ENCODE peak calls at places on chromosomes 6 and 20, in four cellular contexts. U is SK-N-SH, H is K562, I is WTC11. X is an unnamed sample.

GRCh38 chr6:56837322-56837894 is 117.5 kb upstream of the BEND6 start:
- DNase-seq in U (no peak), I (no peak), H (no peak), X (no peak)

GRCh38 chr6:34053721-34054120 is 92.2 kb downstream of the GRM4 start:
- DNase-seq in U (no peak), H (no peak), I (no peak), X (no peak)

GRCh38 chr6:131811510-131811909 is 3.7 kb downstream of the ENPP1 start:
- DNase-seq in I (no peak), U (no peak), H (no peak), X (no peak)

GRCh38 chr6:45419574-45420082 is 41.9 kb upstream of the SUPT3H start:
- DNase-seq in U (peak), H (peak), I (peak), X (no peak)

GRCh38 chr20:57749131-57749690 is 39.4 kb upstream of the PMEPA1 start:
- DNase-seq in U (no peak), I (no peak), H (no peak), X (no peak)

GRCh38 chr20:48538058-48538825 is 289.6 kb downstream of the PREX1 start:
- DNase-seq in I (no peak), U (no peak), H (no peak), X (no peak)

GRCh38 chr6:7142228-7142801 is 34.6 kb downstream of the RREB1 start:
- DNase-seq in H (no peak), I (no peak), U (no peak), X (no peak)

GRCh38 chr6:19995575-19996257 is 158.5 kb downstream of the ID4 start:
- DNase-seq in I (no peak), U (no peak), H (peak), X (no peak)

GRCh38 chr6:89412071-89413005 is at the start of gene RRAGD:
- DNase-seq in I (peak), U (peak), H (peak), X (peak)

GRCh38 chr6:136737343-136738177 is 54.7 kb downstream of the MAP3K5 start:
- DNase-seq in H (peak), I (no peak), U (no peak), X (no peak)

GRCh38 chr6:129683606-129684322 is 26.2 kb downstream of the ARHGAP18 start:
- DNase-seq in U (peak), H (peak), I (no peak), X (no peak)

GRCh38 chr6:121093928-121094327 is 240.4 kb downstream of the TBC1D32 start:
- DNase-seq in I (no peak), U (no peak), H (no peak), X (no peak)

GRCh38 chr6:81002126-81002525 is 750.4 kb downstream of the TENT5A start:
- DNase-seq in U (no peak), I (no peak), H (no peak), X (no peak)

GRCh38 chr20:62355527-62356142 is 11.5 kb downstream of the LAMA5 start:
- DNase-seq in U (no peak), H (no peak), I (no peak), X (no peak)

GRCh38 chr6:17042422-17043147 is 59.3 kb upstream of the STMND1 start:
- DNase-seq in I (peak), U (peak), H (no peak), X (peak)

GRCh38 chr6:88161921-88162320 is 4.2 kb downstream of the CNR1 start:
- DNase-seq in I (no peak), H (no peak), U (no peak), X (no peak)

GRCh38 chr6:34145161-34146020 is 496 bp downstream of the GRM4 start:
- DNase-seq in I (peak), U (peak), H (peak), X (peak)

GRCh38 chr6:129567374-129567773 is 142.6 kb downstream of the ARHGAP18 start:
- DNase-seq in I (peak), U (no peak), H (peak), X (peak)

GRCh38 chr6:115910147-115910546 is 150.5 kb downstream of the FRK start:
- DNase-seq in H (no peak), I (no peak), U (no peak), X (no peak)

GRCh38 chr20:49603209-49603627 is 35.3 kb upstream of the PTGIS start:
- DNase-seq in I (peak), H (peak), U (peak), X (no peak)

GRCh38 chr6:148407372-148407771 is 64.7 kb downstream of the SASH1 start:
- DNase-seq in U (no peak), H (no peak), I (no peak), X (no peak)

GRCh38 chr20:25571817-25572216 is 13.5 kb downstream of the NINL start:
- DNase-seq in U (no peak), H (no peak), I (no peak), X (no peak)

GRCh38 chr6:89145461-89145961 is 344 bp upstream of the PM20D2 start:
- DNase-seq in H (no peak), U (peak), I (no peak), X (no peak)

GRCh38 chr6:34964564-34964963 is 75.5 kb downstream of the ANKS1A start:
- DNase-seq in I (no peak), U (no peak), H (no peak), X (no peak)

GRCh38 chr6:152954443-152954842 is 28.4 kb downstream of the FBXO5 start:
- DNase-seq in H (peak), U (no peak), I (no peak), X (no peak)

GRCh38 chr6:62298745-62299392 is 12.8 kb upstream of the KHDRBS2 start:
- DNase-seq in U (no peak), H (no peak), I (no peak), X (no peak)

GRCh38 chr6:138544521-138544920 is 45.2 kb upstream of the NHSL1 start:
- DNase-seq in U (no peak), H (no peak), I (no peak), X (no peak)

GRCh38 chr6:82022614-82023102 is 224.9 kb downstream of the IBTK start:
- DNase-seq in H (no peak), U (no peak), I (no peak), X (no peak)

GRCh38 chr6:30062471-30063178 is 1.6 kb downstream of the POLR1H start:
- DNase-seq in I (no peak), H (peak), U (no peak), X (no peak)

GRCh38 chr6:143675946-143676345 is 1.8 kb upstream of the PHACTR2 start:
- DNase-seq in U (no peak), H (no peak), I (no peak), X (no peak)

GRCh38 chr6:136695410-136695809 is 96.9 kb downstream of the MAP3K5 start:
- DNase-seq in U (no peak), I (no peak), H (no peak), X (no peak)

GRCh38 chr6:139708342-139709199 is 334.1 kb upstream of the CITED2 start:
- DNase-seq in H (peak), I (no peak), U (no peak), X (no peak)

GRCh38 chr6:56424542-56425083 is 177.2 kb upstream of the COL21A1 start:
- DNase-seq in I (no peak), U (no peak), H (no peak), X (no peak)

GRCh38 chr6:104682722-104683643 is 176.7 kb downstream of the HACE1 start:
- DNase-seq in H (peak), U (peak), I (peak), X (peak)

GRCh38 chr6:139027620-139028182 is 844 bp upstream of the ABRACL start:
- DNase-seq in U (no peak), I (no peak), H (no peak), X (peak)

GRCh38 chr6:48476257-48476656 is 365.3 kb upstream of the PTCHD4 start:
- DNase-seq in H (no peak), U (no peak), I (peak), X (peak)

GRCh38 chr6:43455034-43455747 is at the start of gene DLK2:
- DNase-seq in H (peak), U (peak), I (peak), X (peak)
- TF ChIP-seq USF2 in H (no peak), U (no peak), I (no peak), X (no peak)

GRCh38 chr6:39546731-39547130 is 178.5 kb downstream of the KIF6 start:
- DNase-seq in H (no peak), I (no peak), U (no peak), X (no peak)

GRCh38 chr6:39540454-39540853 is 184.8 kb downstream of the KIF6 start:
- DNase-seq in H (no peak), U (no peak), I (no peak), X (no peak)

GRCh38 chr6:39543117-39543516 is 182.1 kb downstream of the KIF6 start:
- DNase-seq in H (no peak), I (no peak), U (no peak), X (no peak)

DNA sequence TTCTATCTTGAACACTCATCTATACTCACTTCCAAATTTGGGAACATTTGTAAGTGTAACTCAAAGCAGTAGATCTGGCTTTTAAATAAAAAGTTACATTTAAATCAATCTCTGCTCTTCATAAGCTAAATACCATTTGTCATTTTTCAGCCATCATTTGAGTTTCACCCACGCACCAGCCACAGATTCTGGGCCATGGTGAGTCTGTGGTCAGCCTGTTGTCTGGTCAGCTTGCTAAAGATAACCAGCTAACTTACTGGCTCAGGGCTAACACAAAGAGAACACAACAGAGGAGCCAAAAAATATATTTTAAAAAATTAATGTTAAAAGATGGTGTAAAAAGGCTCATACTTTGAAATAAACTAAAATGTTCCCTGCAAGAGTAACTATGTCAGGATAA is 181.3 kb downstream of the KIF6 start:
- DNase-seq in H (no peak), I (no peak), U (no peak), X (no peak)
- TF ChIP-seq TEAD4 in H (no peak), I (no peak), U (no peak), X (no peak)

GRCh38 chr20:4800131-4800530 is 78.4 kb downstream of the PRND start:
- DNase-seq in I (no peak), H (no peak), U (no peak), X (no peak)

GRCh38 chr20:4794846-4795245 is 73.1 kb downstream of the PRND start:
- DNase-seq in H (no peak), I (no peak), U (no peak), X (no peak)

GRCh38 chr20:4795394-4795793 is 73.7 kb downstream of the PRND start:
- DNase-seq in U (no peak), I (no peak), H (peak), X (no peak)

GRCh38 chr20:4798010-4798409 is 76.3 kb downstream of the PRND start:
- DNase-seq in I (no peak), U (no peak), H (no peak), X (no peak)

GRCh38 chr20:4797275-4797674 is 75.6 kb downstream of the PRND start:
- DNase-seq in I (no peak), H (no peak), U (no peak), X (no peak)
- TF ChIP-seq USF2 in I (no peak), H (no peak), U (no peak), X (no peak)

GRCh38 chr20:36158160-36158741 is 3.7 kb downstream of the EPB41L1 start:
- DNase-seq in I (no peak), H (peak), U (no peak), X (no peak)

GRCh38 chr20:36157610-36158009 is 3.1 kb downstream of the EPB41L1 start:
- DNase-seq in U (no peak), I (no peak), H (no peak), X (no peak)

GRCh38 chr20:36159833-36160232 is 5.3 kb downstream of the EPB41L1 start:
- DNase-seq in I (no peak), U (no peak), H (no peak), X (no peak)

GRCh38 chr20:36167826-36168634 is 13.5 kb downstream of the EPB41L1 start:
- DNase-seq in U (no peak), I (no peak), H (peak), X (no peak)

DNA sequence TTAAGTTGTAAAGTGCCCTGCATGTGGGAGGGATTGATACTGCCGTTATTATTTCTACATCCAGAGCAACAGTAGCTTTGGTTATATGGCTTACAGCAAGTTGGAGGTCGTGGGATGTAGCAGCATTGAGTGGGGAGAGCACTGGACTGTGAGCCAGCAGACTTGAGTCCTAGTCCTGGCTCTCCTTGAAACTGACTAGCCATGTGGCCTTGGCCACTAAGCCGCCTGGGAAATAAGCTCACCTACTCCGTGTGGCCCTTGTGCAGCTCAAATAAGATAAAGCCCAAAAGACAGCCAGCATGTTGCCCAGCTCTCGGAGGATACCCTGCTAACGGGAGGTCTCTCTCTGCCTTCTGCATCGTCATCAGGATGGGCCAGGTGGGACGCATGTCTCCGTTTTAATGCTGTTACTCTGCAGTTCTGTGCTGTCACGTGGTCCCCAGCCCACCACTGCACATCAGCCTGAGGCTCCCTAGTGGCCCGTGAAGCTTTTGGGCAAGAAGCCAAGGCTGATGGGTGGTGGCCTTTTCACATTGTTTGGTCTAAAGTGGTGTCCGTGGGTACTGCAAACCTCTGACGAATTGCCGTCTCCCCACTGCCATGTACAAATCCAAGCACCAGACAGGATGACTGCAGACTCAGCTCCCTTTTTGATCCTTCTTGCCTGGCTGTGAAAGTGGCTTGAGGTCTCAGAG is 7.9 kb downstream of the EPB41L1 start:
- DNase-seq in H (peak), U (peak), I (no peak), X (no peak)
- TF ChIP-seq TEAD4 in H (no peak), U (no peak), I (no peak), X (no peak)

GRCh38 chr20:41174782-41175181 is 37.4 kb downstream of the PLCG1 start:
- DNase-seq in I (peak), H (no peak), U (no peak), X (no peak)
- TF ChIP-seq USF2 in I (no peak), H (no peak), U (no peak), X (no peak)

DNA sequence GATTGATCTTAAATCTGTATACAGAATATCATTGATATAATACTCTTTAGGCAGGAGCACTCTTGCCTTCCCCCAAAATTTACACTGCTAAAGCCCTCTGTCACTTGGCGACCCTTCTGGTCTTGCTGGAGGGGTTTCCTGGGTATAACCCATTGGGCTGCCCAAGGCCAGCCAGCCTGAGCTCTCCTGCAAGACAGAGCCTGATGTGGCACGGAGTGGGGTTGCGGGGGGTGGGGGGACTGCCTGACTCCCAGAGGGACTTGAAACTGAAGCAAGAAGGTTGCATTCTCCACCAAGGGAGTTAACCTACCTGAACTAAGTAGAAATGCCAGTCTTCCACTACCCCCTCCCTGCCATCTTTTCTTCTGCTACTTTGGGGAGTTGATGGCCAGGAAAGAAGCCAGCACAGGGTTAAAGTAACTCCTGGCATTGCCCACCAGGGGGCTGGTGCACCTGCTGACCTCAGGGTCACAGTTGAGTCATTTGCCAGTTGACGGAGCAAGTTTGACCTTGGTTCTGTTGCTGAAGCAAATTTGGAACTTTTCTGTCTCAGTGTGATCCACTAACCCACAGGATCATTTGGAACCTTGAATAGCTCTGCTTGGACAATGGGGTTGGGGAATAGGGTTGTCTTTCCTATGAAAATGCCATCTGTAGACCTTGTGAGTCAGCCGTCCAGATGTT is 79.4 kb downstream of the ASXL1 start:
- DNase-seq in U (peak), I (no peak), H (peak), X (no peak)
- TF ChIP-seq TEAD4 in U (no peak), I (no peak), H (no peak), X (no peak)

GRCh38 chr6:366389-366788 is 25.2 kb upstream of the IRF4 start:
- DNase-seq in I (no peak), H (no peak), U (no peak), X (no peak)

GRCh38 chr6:363909-364308 is 27.6 kb upstream of the IRF4 start:
- DNase-seq in I (no peak), U (no peak), H (no peak), X (no peak)

GRCh38 chr6:364609-365540 is 26.7 kb upstream of the IRF4 start:
- DNase-seq in I (no peak), U (no peak), H (no peak), X (no peak)

GRCh38 chr6:366972-367794 is 24.4 kb upstream of the IRF4 start:
- DNase-seq in H (no peak), U (no peak), I (no peak), X (no peak)

DNA sequence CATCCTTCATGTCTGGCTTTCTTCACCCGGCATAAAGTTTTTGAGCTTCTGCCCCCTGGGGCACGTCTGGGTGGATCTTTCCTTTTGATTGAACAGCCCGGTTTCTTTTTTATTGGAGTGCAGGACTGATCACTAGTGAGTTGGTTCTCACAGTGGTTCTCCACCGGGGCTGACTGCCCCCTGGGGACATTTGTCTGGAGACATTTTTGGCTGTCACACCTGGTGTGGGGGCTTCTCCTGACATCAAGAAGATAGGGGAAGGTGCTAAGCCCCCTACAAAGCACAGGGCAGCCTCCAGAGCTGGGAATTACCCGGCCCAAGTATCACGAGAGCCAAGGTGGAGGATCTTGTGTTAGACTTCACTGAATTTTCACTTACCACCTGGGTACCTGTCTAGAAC is 25.7 kb upstream of the IRF4 start:
- DNase-seq in I (no peak), U (no peak), H (no peak), X (no peak)
- TF ChIP-seq USF2 in I (no peak), U (no peak), H (no peak), X (no peak)

DNA sequence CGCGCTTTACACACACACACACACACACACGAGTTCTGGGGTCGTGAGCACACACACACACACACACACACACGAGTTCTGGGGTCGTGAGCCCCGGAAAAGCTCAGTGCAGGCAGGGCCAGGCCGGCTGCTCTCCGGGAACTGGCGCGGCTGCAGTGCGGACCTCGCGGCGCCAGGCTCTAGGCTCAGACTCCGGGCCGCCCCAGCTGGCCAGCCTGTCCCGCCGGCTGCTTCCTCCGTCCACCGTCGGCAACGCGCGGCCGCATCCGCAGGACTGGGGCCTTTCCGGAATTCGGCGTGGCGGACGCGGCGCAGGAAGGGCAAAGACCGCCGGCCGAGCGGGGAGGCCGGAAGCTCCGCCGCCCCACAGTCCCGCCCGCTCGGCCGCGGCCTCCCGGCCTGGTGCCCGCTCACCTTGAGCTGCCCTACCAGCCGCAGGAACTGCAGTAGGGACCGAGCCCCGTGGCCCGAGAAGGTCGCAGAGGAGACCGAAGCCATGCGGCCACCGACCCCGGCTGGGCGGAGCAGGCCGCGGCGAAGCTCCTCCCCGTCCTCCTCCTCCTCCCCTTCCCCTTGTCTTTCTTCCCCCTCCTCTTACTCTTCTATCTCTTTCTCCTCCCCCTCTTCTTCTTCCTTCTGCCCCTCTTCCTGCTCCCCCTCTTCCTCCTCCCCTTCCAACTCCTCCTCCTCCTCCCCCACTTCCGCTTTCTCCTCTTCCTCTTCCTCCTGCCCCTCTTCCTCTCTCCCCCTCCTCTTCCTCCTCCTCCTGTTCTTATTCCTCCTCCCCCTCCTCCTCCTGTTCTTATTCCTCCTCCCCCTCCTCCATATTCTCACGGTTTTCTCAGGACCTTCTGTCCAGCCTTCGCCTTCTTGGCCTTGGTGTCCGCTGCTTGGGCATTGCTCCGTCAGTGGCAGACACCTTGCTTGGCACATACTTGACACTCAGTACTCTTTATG is at the start of gene HDDC2:
- DNase-seq in U (peak), I (peak), H (peak), X (no peak)
- TF ChIP-seq TEAD4 in U (no peak), I (peak), H (no peak), X (peak)

GRCh38 chr6:107662333-107662732 is 161.8 kb downstream of the SCML4 start:
- DNase-seq in I (no peak), H (no peak), U (no peak), X (no peak)
- TF ChIP-seq USF2 in I (no peak), H (no peak), U (no peak), X (no peak)

X was measured in H1.